ENCODE peak calls at places on chromosomes 13 and 19, in six cellular contexts. B, G, N, K, L and S are unnamed samples.

GRCh38 chr19:49142866-49143335 is 12.3 kb downstream of the HRC start:
- DNase-seq in K (peak), B (peak), L (peak), N (peak), G (peak), S (peak)

GRCh38 chr13:39522329-39522728 is 80.7 kb downstream of the LHFPL6 start:
- DNase-seq in N (no peak), K (no peak), L (no peak), B (no peak), G (no peak), S (no peak)

GRCh38 chr19:4064551-4065260 is 2.0 kb downstream of the ZBTB7A start:
- DNase-seq in N (no peak), B (no peak), G (no peak), L (peak), K (peak), S (no peak)

GRCh38 chr13:27005976-27006518 is 165.6 kb downstream of the USP12 start:
- DNase-seq in N (no peak), B (no peak), L (no peak), K (no peak), G (no peak), S (no peak)

GRCh38 chr13:19587635-19588300 is 26.4 kb upstream of the TPTE2 start:
- DNase-seq in G (no peak), N (peak), L (no peak), B (peak), K (peak), S (peak)

GRCh38 chr13:48235100-48235813 is 2.3 kb downstream of the ITM2B start:
- DNase-seq in L (no peak), N (peak), K (no peak), B (no peak), G (no peak), S (peak)

GRCh38 chr13:77800219-77800618 is 102.7 kb downstream of the SLAIN1 start:
- DNase-seq in N (no peak), L (no peak), B (no peak), K (no peak), G (no peak), S (no peak)

GRCh38 chr13:98273824-98274786 is 97.0 kb upstream of the RNF113B start:
- DNase-seq in G (no peak), B (no peak), K (no peak), N (no peak), L (no peak), S (no peak)

GRCh38 chr19:41299755-41300089 is 10.2 kb upstream of the CCDC97 start:
- DNase-seq in N (no peak), B (no peak), L (no peak), G (peak), K (no peak), S (no peak)

GRCh38 chr19:55333870-55334269 is 5.8 kb upstream of the KMT5C start:
- DNase-seq in N (peak), G (peak), L (no peak), K (no peak), B (no peak), S (no peak)

GRCh38 chr13:99265823-99266426 is 7.7 kb upstream of the GPR18 start:
- DNase-seq in N (peak), K (no peak), L (no peak), G (no peak), B (no peak), S (peak)

GRCh38 chr13:32829676-32830091 is 186.5 kb upstream of the KL start:
- DNase-seq in B (no peak), G (no peak), K (no peak), L (no peak), N (peak), S (no peak)

GRCh38 chr13:48334534-48335127 is 31.1 kb downstream of the RB1 start:
- DNase-seq in K (no peak), N (peak), B (no peak), G (no peak), L (no peak), S (no peak)

GRCh38 chr13:102978168-102978567 is 88.0 kb downstream of the SLC10A2 start:
- DNase-seq in G (no peak), B (no peak), N (no peak), L (no peak), K (no peak), S (no peak)

GRCh38 chr13:98582947-98583346 is 6.0 kb upstream of the STK24 start:
- DNase-seq in B (no peak), G (no peak), L (no peak), N (peak), K (no peak), S (no peak)

GRCh38 chr19:10695401-10696398 is 5.5 kb upstream of the QTRT1 start:
- DNase-seq in G (peak), B (no peak), K (peak), L (peak), N (peak), S (peak)

GRCh38 chr19:4278460-4278901 is 585 bp upstream of the SHD start:
- DNase-seq in B (no peak), K (no peak), G (no peak), L (no peak), N (no peak), S (peak)

GRCh38 chr19:56969726-56970125 is 129.2 kb upstream of the PEG3 start:
- DNase-seq in G (no peak), K (no peak), B (no peak), N (no peak), L (no peak), S (no peak)

GRCh38 chr19:39402417-39403297 is 4.0 kb upstream of the ZFP36 start:
- DNase-seq in K (peak), N (peak), B (no peak), L (peak), G (peak), S (peak)

GRCh38 chr19:1400281-1401137 is 833 bp downstream of the GAMT start:
- DNase-seq in L (no peak), B (no peak), G (no peak), K (no peak), N (peak), S (peak)

GRCh38 chr19:3986260-3987041 is 1.2 kb upstream of the EEF2 start:
- DNase-seq in G (peak), K (peak), B (no peak), L (no peak), N (peak), S (peak)

GRCh38 chr19:20179946-20180345 is 12.9 kb downstream of the ZNF486 start:
- DNase-seq in G (no peak), L (no peak), B (no peak), K (no peak), N (no peak), S (no peak)

GRCh38 chr13:80337706-80338105 is 3.2 kb downstream of the SPRY2 start:
- DNase-seq in G (no peak), N (no peak), L (no peak), B (no peak), K (no peak), S (no peak)

GRCh38 chr19:41303941-41304340 is 6.0 kb upstream of the CCDC97 start:
- DNase-seq in K (no peak), G (no peak), B (no peak), L (no peak), N (no peak), S (no peak)